ENCODE peak calls at places on chromosomes 13 and 19, in ten cellular contexts. J is pulmonary artery endothelial cell; E is frontal cortex; Z is GM20000; M is cardiac muscle cell; U is renal cortical epithelial cell; X is body of pancreas; D is activated naive CD8-positive, alpha-beta T cell treated with anti-CD3 and anti-CD28 coated beads, Interleukin-2, amount 50 U/mL, for 24 hours; Q is HFF-Myc; V is activated effector memory CD4-positive, alpha-beta T cell treated with Interleukin-2 at 50 U/mL for 16 hours. A is an unnamed sample.

GRCh38 chr13:26476111-26476743 is 81.3 kb upstream of the WASF3 start:
- DNase-seq in X (no peak), Q (no peak), M (no peak), J (no peak), U (no peak), V (peak; percentile 1), D (peak; percentile 18), Z (no peak), E (no peak), A (no peak)

GRCh38 chr19:30757836-30758617 is 385.8 kb downstream of the ZNF536 start:
- DNase-seq in D (no peak), Q (no peak), E (no peak), X (peak; percentile 26), U (no peak), V (no peak), Z (no peak), J (no peak), M (no peak), A (no peak)

GRCh38 chr19:4124638-4125037 is 716 bp upstream of the MAP2K2 start:
- DNase-seq in U (no peak), M (no peak), X (no peak), V (no peak), Q (no peak), J (no peak), D (no peak), Z (no peak), E (no peak), A (no peak)

GRCh38 chr13:40897058-40897457 is 107.6 kb downstream of the SLC25A15 start:
- DNase-seq in M (no peak), D (no peak), V (no peak), U (peak; percentile 33), Q (no peak), X (no peak), J (no peak), E (no peak), Z (no peak), A (no peak)

GRCh38 chr13:33150146-33150545 is 133.9 kb downstream of the KL start:
- DNase-seq in X (no peak), E (no peak), Q (no peak), J (no peak), Z (no peak), U (no peak), M (no peak), D (no peak), V (no peak), A (no peak)

GRCh38 chr13:46593403-46593802 is 40.4 kb downstream of the LRCH1 start:
- DNase-seq in M (no peak), Q (no peak), U (no peak), X (no peak), E (no peak), D (peak; percentile 51), Z (peak; percentile 35), V (peak; percentile 5), J (no peak), A (no peak)

GRCh38 chr13:51781246-51782022 is 22.5 kb downstream of the DHRS12 start:
- DNase-seq in Z (no peak), D (no peak), U (peak; percentile 33), V (no peak), E (no peak), Q (no peak), J (no peak), M (peak; percentile 58), X (peak; percentile 82), A (peak; percentile 34)

GRCh38 chr13:98810746-98811145 is 58.3 kb upstream of the SLC15A1 start:
- DNase-seq in J (no peak), E (no peak), Q (no peak), D (no peak), V (no peak), U (peak; percentile 2), Z (no peak), M (no peak), X (no peak), A (no peak)

GRCh38 chr19:55902080-55902751 is 29.9 kb downstream of the NLRP13 start:
- DNase-seq in X (no peak), U (no peak), Z (no peak), E (no peak), D (no peak), M (no peak), Q (no peak), J (no peak), V (no peak), A (no peak)

GRCh38 chr13:30851697-30852096 is 54.4 kb upstream of the MEDAG start:
- DNase-seq in U (no peak), E (no peak), D (no peak), X (no peak), Z (peak; percentile 61), Q (no peak), V (no peak), J (no peak), M (no peak), A (no peak)

GRCh38 chr19:1408300-1409203 is 1.2 kb downstream of the DAZAP1 start:
- DNase-seq in J (no peak), Q (no peak), U (peak; percentile 37), M (peak; percentile 70), D (peak; percentile 63), E (no peak), X (peak; percentile 53), V (peak; percentile 50), Z (peak; percentile 68), A (no peak)

GRCh38 chr19:51084505-51084904 is 1.8 kb upstream of the KLK14 start:
- DNase-seq in J (no peak), V (no peak), D (no peak), M (no peak), Q (no peak), X (no peak), U (no peak), E (no peak), Z (no peak), A (no peak)

GRCh38 chr19:6233051-6233826 is 46.5 kb downstream of the MLLT1 start:
- DNase-seq in E (peak; percentile 31), M (no peak), X (peak; percentile 81), J (no peak), V (no peak), D (no peak), Q (no peak), U (no peak), Z (no peak), A (no peak)

GRCh38 chr13:111286162-111286561 is 34.3 kb upstream of the TEX29 start:
- DNase-seq in X (no peak), M (no peak), D (no peak), E (no peak), Q (no peak), J (no peak), U (no peak), V (no peak), Z (no peak), A (no peak)

GRCh38 chr19:47703301-47703700 is 9.9 kb upstream of the EHD2 start:
- DNase-seq in E (no peak), D (no peak), M (no peak), J (no peak), V (no peak), X (no peak), U (no peak), Z (no peak), Q (no peak), A (no peak)

GRCh38 chr13:38350114-38350617 is 515 bp downstream of the UFM1 start:
- DNase-seq in M (peak; percentile 50), V (peak; percentile 25), J (peak; percentile 17), D (peak; percentile 58), U (peak; percentile 59), E (no peak), X (peak; percentile 85), Q (no peak), Z (peak; percentile 35), A (no peak)

GRCh38 chr19:48025480-48025879 is 18.4 kb downstream of the CABP5 start:
- DNase-seq in Q (no peak), M (no peak), E (no peak), D (no peak), V (no peak), Z (no peak), X (no peak), U (no peak), J (no peak), A (no peak)

GRCh38 chr19:2815191-2815614 is 4.5 kb upstream of the ZNF554 start:
- DNase-seq in U (no peak), J (no peak), V (no peak), D (no peak), X (no peak), E (no peak), Q (no peak), M (no peak), Z (peak; percentile 22), A (peak; percentile 8)

GRCh38 chr19:58328999-58329398 is 2.2 kb downstream of the ZSCAN22 start:
- DNase-seq in V (no peak), X (no peak), D (peak; percentile 54), J (no peak), Q (no peak), U (no peak), Z (no peak), M (peak; percentile 56), E (no peak), A (no peak)

GRCh38 chr19:2770055-2771013 is 12.7 kb downstream of the SGTA start:
- DNase-seq in D (no peak), X (no peak), M (peak; percentile 44), V (no peak), Q (no peak), J (no peak), U (no peak), E (no peak), Z (peak; percentile 19), A (no peak)

A was measured in 8988T.